ENCODE peak calls at places on chromosomes 3 and 15, in four cellular contexts. O is HCT116, C is K562, D is HepG2. I is an unnamed sample.

GRCh38 chr3:23096041-23096440 is 107.1 kb upstream of the UBE2E2 start:
- DNase-seq in O (no peak), C (no peak), D (no peak), I (no peak)

GRCh38 chr3:107421170-107421792 is 44.0 kb downstream of the CCDC54 start:
- DNase-seq in O (peak; percentile 67), C (no peak), D (peak; percentile 52), I (peak; percentile 54)

GRCh38 chr3:195908439-195909293 is at the start of gene TNK2:
- DNase-seq in O (no peak), C (no peak), D (no peak), I (no peak)

GRCh38 chr3:13539285-13539625 is 9.7 kb upstream of the FBLN2 start:
- DNase-seq in O (no peak), C (no peak), D (no peak), I (no peak)

GRCh38 chr15:70062321-70062956 is 35.3 kb downstream of the TLE3 start:
- DNase-seq in O (no peak), C (no peak), D (no peak), I (no peak)

GRCh38 chr15:63872759-63873510 is 39.2 kb upstream of the HERC1 start:
- DNase-seq in O (no peak), C (no peak), D (no peak), I (no peak)

GRCh38 chr3:193688845-193689714 is 96.1 kb downstream of the OPA1 start:
- DNase-seq in O (no peak), C (no peak), D (no peak), I (no peak)

GRCh38 chr3:107641572-107642307 is 119.0 kb downstream of the BBX start:
- DNase-seq in O (no peak), C (no peak), D (no peak), I (no peak)

GRCh38 chr3:11807651-11808050 is 39.0 kb downstream of the TAMM41 start:
- DNase-seq in O (no peak), C (no peak), D (no peak), I (no peak)

GRCh38 chr3:7392206-7392605 is 531.3 kb downstream of the GRM7 start:
- DNase-seq in O (no peak), C (no peak), D (no peak), I (no peak)

GRCh38 chr15:82968066-82968465 is 15.5 kb upstream of the HOMER2 start:
- DNase-seq in O (no peak), C (no peak), D (no peak), I (no peak)

GRCh38 chr3:172034786-172035685 is 4.3 kb upstream of the FNDC3B start:
- DNase-seq in O (peak; percentile 37), C (peak; percentile 46), D (no peak), I (no peak)

DNA sequence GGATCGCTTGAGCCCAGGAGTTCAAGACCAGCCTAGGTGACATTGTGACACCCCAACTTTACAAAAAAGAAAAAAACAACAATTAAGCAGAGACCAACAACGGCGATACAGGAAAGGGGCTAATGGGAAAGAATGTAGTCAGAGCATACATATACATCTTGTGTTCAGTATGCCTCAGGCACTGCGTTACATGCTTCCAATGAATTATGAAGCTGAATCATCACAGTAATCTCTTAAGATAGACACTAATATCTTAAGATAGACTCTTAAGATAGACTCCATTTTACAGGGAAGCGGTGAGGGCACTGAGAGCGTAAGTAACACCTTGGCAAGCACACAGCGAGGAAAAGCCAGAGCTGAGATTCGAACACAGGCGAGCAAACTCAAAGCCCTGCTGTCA is 6.1 kb upstream of the LDHAL6B start:
- DNase-seq in O (no peak), C (no peak), D (no peak), I (no peak)
- H3K36me3 ChIP-seq in O (peaks cover 10% of the 10 kb centered on the region), C (no peaks in the 10 kb centered on the region), D (peaks cover 27% of the 10 kb centered on the region), I (no peaks in the 10 kb centered on the region)

DNA sequence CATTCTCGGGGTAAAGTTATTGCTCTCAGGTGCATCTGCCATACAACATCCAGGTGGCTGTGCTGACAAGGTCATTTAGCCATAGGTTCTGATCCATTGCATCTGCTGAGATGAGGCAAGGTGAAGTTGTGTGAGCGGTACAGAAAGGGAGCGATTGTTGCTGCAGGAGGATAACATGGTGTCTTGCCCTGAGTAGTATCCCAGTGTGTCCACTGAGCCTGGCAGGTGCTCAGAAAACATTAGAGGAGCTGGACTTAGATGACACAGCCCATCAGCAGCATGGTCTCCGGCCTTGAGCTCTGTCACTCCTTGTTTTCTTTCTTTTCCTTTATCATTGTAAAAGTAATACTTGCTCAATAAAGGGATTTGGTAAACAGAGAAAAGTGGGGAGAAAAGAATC is 161.1 kb upstream of the ATP10A start:
- DNase-seq in O (no peak), C (no peak), D (no peak), I (no peak)
- TF ChIP-seq TCF7L2 in O (no peak), C (no peak), D (no peak), I (no peak)

GRCh38 chr3:17632401-17633100 is 109.9 kb downstream of the TBC1D5 start:
- DNase-seq in O (peak; percentile 31), C (peak; percentile 17), D (no peak), I (no peak)
- H3K27ac ChIP-seq in O (no peak overlapping the region), C (peak overlapping the region; percentile 28), D (no peak overlapping the region), I (no peak overlapping the region)

GRCh38 chr3:144590854-144591253 is 619.2 kb downstream of the DIPK2A start:
- DNase-seq in O (no peak), C (no peak), D (no peak), I (no peak)

GRCh38 chr3:144585408-144585807 is 613.8 kb downstream of the DIPK2A start:
- DNase-seq in O (no peak), C (no peak), D (no peak), I (no peak)

GRCh38 chr3:144585953-144586352 is 614.3 kb downstream of the DIPK2A start:
- DNase-seq in O (no peak), C (no peak), D (no peak), I (no peak)

DNA sequence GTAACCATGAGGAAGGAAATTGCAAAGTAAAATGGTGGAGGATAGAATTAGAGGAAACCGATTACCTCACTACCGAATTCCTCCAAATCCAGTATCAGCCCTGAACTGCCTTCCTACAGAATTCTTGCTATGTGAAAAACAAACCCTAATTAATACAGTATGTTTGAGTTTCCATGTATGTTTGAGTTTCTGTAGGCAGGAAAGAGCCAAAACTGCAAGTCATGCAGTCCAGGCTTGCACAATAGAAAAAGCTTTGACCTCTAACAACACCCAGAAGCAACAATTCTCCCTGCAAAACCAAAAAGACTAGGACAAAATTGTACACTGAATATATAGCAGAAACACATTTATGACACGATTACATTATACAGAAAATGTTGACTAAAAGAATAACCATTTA is 614.8 kb downstream of the DIPK2A start:
- DNase-seq in O (no peak), C (no peak), D (peak; percentile 11), I (no peak)
- H3K36me3 ChIP-seq in O (no peaks in the 10 kb centered on the region), C (no peaks in the 10 kb centered on the region), D (no peaks in the 10 kb centered on the region), I (no peaks in the 10 kb centered on the region)

GRCh38 chr3:112770026-112770626 is 76.5 kb downstream of the CD200R1L start:
- DNase-seq in O (peak; percentile 10), C (peak; percentile 31), D (no peak), I (no peak)
- TF ChIP-seq TCF7L2 in O (no peak), C (no peak), D (no peak), I (no peak)